ENCODE peak calls at places on chromosomes 13 and 19, in ten cellular contexts. S is tibial nerve, L is H1, I is IMR-90, Q is gastrocnemius medialis, P is Peyer's patch, K is A549, X is transverse colon, H is breast epithelium, R is sigmoid colon. O is an unnamed sample. For H3K4me1, the result is how much of the 10 kb centered on the place peaks cover.

GRCh38 chr19:16155128-16155527 is 11.6 kb downstream of the HSH2D start:
- DNase-seq in P (no peak), X (no peak), K (no peak), R (no peak), H (no peak), Q (no peak), S (no peak), L (no peak), I (no peak), O (no peak)

GRCh38 chr13:28574617-28575142 is 79.8 kb upstream of the FLT1 start:
- DNase-seq in X (peak), K (peak), R (no peak), S (no peak), I (peak), L (no peak), P (no peak), H (no peak), Q (no peak), O (no peak)

GRCh38 chr13:19680751-19681150 is 47.3 kb downstream of the MPHOSPH8 start:
- DNase-seq in X (no peak), P (no peak), H (no peak), S (no peak), R (no peak), L (no peak), I (peak), Q (no peak), K (no peak), O (no peak)

GRCh38 chr13:23427342-23428182 is 5.9 kb downstream of the SACS start:
- DNase-seq in I (peak), H (peak), K (peak), Q (no peak), R (peak), S (no peak), X (peak), L (no peak), P (no peak), O (peak)

GRCh38 chr13:43961909-43962308 is 82.2 kb downstream of the LACC1 start:
- DNase-seq in K (no peak), S (no peak), R (no peak), Q (no peak), I (no peak), L (no peak), X (no peak), H (no peak), P (no peak), O (no peak)

GRCh38 chr13:21465710-21466160 is 6.6 kb upstream of the ZDHHC20 start:
- DNase-seq in R (no peak), K (no peak), P (no peak), H (no peak), I (no peak), L (no peak), S (no peak), X (peak), Q (no peak), O (no peak)

GRCh38 chr13:43019811-43020210 is 3.6 kb upstream of the DNAJC15 start:
- DNase-seq in K (no peak), R (no peak), Q (no peak), I (no peak), H (no peak), L (no peak), X (no peak), P (no peak), S (no peak), O (no peak)

GRCh38 chr19:46080561-46080960 is 39.8 kb upstream of the IGFL4 start:
- DNase-seq in X (no peak), R (no peak), H (no peak), K (peak), Q (no peak), P (no peak), L (no peak), S (no peak), I (peak), O (peak)

GRCh38 chr13:104074326-104074725 is 1008.1 kb upstream of the SLC10A2 start:
- DNase-seq in R (no peak), Q (no peak), I (no peak), P (no peak), S (no peak), K (no peak), L (no peak), X (no peak), H (no peak), O (no peak)

GRCh38 chr19:53782698-53783097 is 41.4 kb downstream of the NLRP12 start:
- DNase-seq in I (no peak), K (no peak), L (no peak), H (no peak), P (no peak), S (no peak), Q (no peak), R (no peak), X (no peak), O (no peak)

DNA sequence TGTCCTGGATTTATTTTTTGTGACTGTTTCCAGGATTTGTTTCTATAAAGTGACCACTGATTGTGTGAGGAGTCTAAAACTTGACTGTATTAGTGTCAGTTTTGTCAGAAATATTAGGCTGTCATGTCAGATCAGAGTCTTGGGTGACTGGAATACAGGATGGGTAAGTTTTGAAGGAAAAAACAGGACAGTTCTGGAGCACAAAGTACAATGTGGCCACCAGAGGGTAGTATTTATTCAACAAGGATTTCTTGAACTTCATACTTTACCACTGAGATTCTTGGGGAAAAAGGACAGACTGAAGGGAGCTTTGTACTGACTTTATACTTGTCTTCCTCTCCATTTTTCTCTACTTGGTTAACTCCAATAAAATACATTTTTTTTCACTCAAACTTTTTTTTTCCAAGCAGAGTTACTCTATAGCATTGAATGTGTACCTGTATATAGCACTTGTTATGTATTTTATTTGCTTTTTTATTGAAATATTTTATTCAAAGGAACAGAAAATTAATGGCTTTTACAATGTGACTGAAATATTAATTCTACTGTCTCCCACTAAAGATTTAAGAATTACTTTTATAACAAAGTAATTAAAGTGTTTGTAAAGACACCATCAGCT is 51.1 kb downstream of the LMO7 start:
- DNase-seq in P (no peak), H (no peak), R (no peak), I (peak), Q (no peak), X (no peak), S (no peak), K (peak), L (no peak), O (no peak)
- TF ChIP-seq CTCF in P (no peak), H (no peak), R (no peak), I (peak), Q (no peak), X (peak), S (peak), K (peak), L (peak), O (peak)

GRCh38 chr19:17333611-17334413 is 843 bp downstream of the ANO8 start:
- DNase-seq in P (no peak), H (no peak), S (no peak), Q (no peak), R (no peak), X (peak), I (peak), L (no peak), K (peak), O (no peak)
- H3K4me1 ChIP-seq in P (under half), H (under half), S (under half), Q (under half), R (half or more), X (under half), I (under half), L (under half), K (under half), O (under half)

GRCh38 chr19:1105873-1106840 is 2.4 kb downstream of the GPX4 start:
- DNase-seq in X (no peak), S (no peak), H (no peak), K (no peak), L (no peak), R (no peak), Q (no peak), I (no peak), P (no peak), O (no peak)
- TF ChIP-seq POLR2A in X (no peak), S (no peak), H (no peak), K (no peak), L (no peak), R (no peak), Q (no peak), I (no peak), P (no peak), O (no peak)

GRCh38 chr13:99995503-99996176 is 14.1 kb downstream of the ZIC2 start:
- DNase-seq in R (no peak), L (no peak), Q (no peak), H (no peak), K (no peak), I (no peak), P (no peak), X (no peak), S (no peak), O (no peak)
- TF ChIP-seq CTCF in R (no peak), L (no peak), Q (no peak), H (no peak), K (no peak), I (no peak), P (no peak), X (no peak), S (no peak), O (no peak)

GRCh38 chr19:41324231-41324702 is 14.3 kb downstream of the CCDC97 start:
- DNase-seq in H (no peak), R (no peak), L (no peak), S (no peak), I (no peak), K (peak), P (no peak), X (no peak), Q (no peak), O (no peak)
- H3K4me1 ChIP-seq in H (under half), R (half or more), L (under half), S (half or more), I (half or more), K (half or more), P (half or more), X (half or more), Q (half or more), O (half or more)

GRCh38 chr19:47608908-47609879 is at the start of gene BICRA:
- DNase-seq in Q (peak), I (peak), R (peak), L (no peak), P (peak), K (peak), S (peak), X (peak), H (peak), O (peak)
- TF ChIP-seq POLR2A in Q (no peak), I (no peak), R (peak), L (no peak), P (peak), K (peak), S (peak), X (peak), H (peak), O (no peak)

GRCh38 chr19:40502647-40503046 is 35.8 kb downstream of the SPTBN4 start:
- DNase-seq in K (peak), L (peak), I (no peak), R (no peak), Q (no peak), S (no peak), P (no peak), H (no peak), X (peak), O (no peak)
- TF ChIP-seq CTCF in K (peak), L (peak), I (no peak), R (no peak), Q (no peak), S (no peak), P (no peak), H (no peak), X (peak), O (no peak)